ENCODE peak calls at places on chromosomes 1 and 21, in five cellular contexts. One of them, this sample, is unnamed.

GRCh38 chr21:42654179-42654912 is 925 bp downstream of the PDE9A start:
- DNase-seq in heart left ventricle: no peak
- DNase-seq in WTC11: no peak
- DNase-seq in IMR-90: no peak
- DNase-seq in neural progenitor cell: peak
- DNase-seq in this sample: peak

GRCh38 chr1:198798923-198799386 is 160.1 kb downstream of the PTPRC start:
- DNase-seq in WTC11: no peak
- DNase-seq in neural progenitor cell: no peak
- DNase-seq in heart left ventricle: no peak
- DNase-seq in IMR-90: no peak
- DNase-seq in this sample: no peak

GRCh38 chr1:39701092-39701460 is 9.8 kb upstream of the HPCAL4 start:
- DNase-seq in WTC11: peak
- DNase-seq in neural progenitor cell: no peak
- DNase-seq in IMR-90: peak
- DNase-seq in heart left ventricle: peak
- DNase-seq in this sample: no peak

GRCh38 chr21:44874240-44874496 is 678 bp upstream of the PTTG1IP start:
- DNase-seq in IMR-90: no peak
- DNase-seq in neural progenitor cell: no peak
- DNase-seq in heart left ventricle: no peak
- DNase-seq in WTC11: no peak
- DNase-seq in this sample: no peak

GRCh38 chr1:206497363-206497762 is 10.0 kb upstream of the RASSF5 start:
- DNase-seq in heart left ventricle: no peak
- DNase-seq in IMR-90: no peak
- DNase-seq in WTC11: no peak
- DNase-seq in neural progenitor cell: no peak
- DNase-seq in this sample: no peak

GRCh38 chr1:201731592-201731991 is 97.4 kb upstream of the IPO9 start:
- DNase-seq in heart left ventricle: peak
- DNase-seq in IMR-90: no peak
- DNase-seq in WTC11: no peak
- DNase-seq in neural progenitor cell: no peak
- DNase-seq in this sample: no peak

GRCh38 chr1:183472488-183473285 is at the start of gene SMG7:
- DNase-seq in WTC11: no peak
- DNase-seq in IMR-90: peak
- DNase-seq in neural progenitor cell: peak
- DNase-seq in heart left ventricle: peak
- DNase-seq in this sample: peak

GRCh38 chr1:116432655-116433282 is 59.7 kb downstream of the ATP1A1 start:
- DNase-seq in heart left ventricle: no peak
- DNase-seq in neural progenitor cell: no peak
- DNase-seq in WTC11: no peak
- DNase-seq in IMR-90: no peak
- DNase-seq in this sample: no peak

GRCh38 chr1:54886724-54887664 is at the start of gene DHCR24:
- DNase-seq in neural progenitor cell: peak
- DNase-seq in heart left ventricle: peak
- DNase-seq in WTC11: peak
- DNase-seq in IMR-90: peak
- DNase-seq in this sample: peak

GRCh38 chr1:214584805-214585766 is 17.9 kb upstream of the CENPF start:
- DNase-seq in heart left ventricle: no peak
- DNase-seq in WTC11: no peak
- DNase-seq in neural progenitor cell: peak
- DNase-seq in IMR-90: peak
- DNase-seq in this sample: no peak

GRCh38 chr21:43603641-43604504 is 55.4 kb downstream of the HSF2BP start:
- DNase-seq in IMR-90: peak
- DNase-seq in WTC11: no peak
- DNase-seq in heart left ventricle: no peak
- DNase-seq in neural progenitor cell: peak
- DNase-seq in this sample: no peak

GRCh38 chr1:6914646-6915178 is 129.5 kb downstream of the CAMTA1 start:
- DNase-seq in WTC11: no peak
- DNase-seq in heart left ventricle: no peak
- DNase-seq in neural progenitor cell: no peak
- DNase-seq in IMR-90: no peak
- DNase-seq in this sample: no peak

GRCh38 chr1:239913141-239913585 is 178.5 kb upstream of the FMN2 start:
- DNase-seq in WTC11: no peak
- DNase-seq in heart left ventricle: no peak
- DNase-seq in neural progenitor cell: no peak
- DNase-seq in IMR-90: no peak
- DNase-seq in this sample: no peak

DNA sequence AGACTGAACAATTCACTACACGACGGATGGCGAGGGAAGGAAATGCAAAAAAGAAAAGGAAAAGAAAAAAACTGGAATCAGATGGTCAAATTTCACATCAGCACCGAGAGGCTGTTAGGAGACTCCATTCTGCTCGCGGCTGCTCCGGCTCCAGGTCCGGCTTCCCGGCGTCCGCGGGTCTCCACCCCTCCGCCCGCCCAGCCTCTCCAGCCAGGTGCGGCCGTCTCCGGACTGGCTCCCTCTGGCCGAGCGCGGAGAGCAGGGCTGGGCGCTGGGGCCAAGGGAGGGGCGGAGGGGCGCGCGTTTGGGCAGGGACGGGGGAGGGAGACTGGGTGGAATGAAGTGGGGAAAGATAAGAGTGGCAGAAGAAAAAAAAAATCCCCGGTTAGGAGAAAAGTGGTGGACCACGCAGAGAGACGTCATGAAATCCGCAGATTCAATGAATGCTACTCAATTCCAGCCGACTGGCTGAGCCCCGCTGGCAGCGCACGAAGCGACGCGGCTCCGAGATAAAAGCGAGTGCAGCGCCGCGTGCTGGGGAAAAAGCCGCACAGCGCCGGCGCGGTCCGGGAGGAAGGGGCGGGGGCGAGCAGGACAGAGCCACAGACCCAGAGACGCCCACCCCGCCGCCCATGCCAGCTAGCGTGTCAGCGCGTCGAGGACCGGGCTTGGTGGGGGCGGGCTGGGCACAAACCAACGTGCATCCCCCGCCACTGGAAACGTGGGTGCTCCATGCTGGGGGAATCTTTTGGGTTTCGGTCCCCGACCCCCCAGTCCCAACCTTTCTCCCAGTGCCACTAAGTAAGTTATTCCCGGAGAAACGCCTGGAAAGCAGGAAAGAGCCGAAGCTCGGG is at the start of gene KCNJ6:
- DNase-seq in heart left ventricle: peak
- DNase-seq in neural progenitor cell: peak
- DNase-seq in WTC11: peak
- DNase-seq in IMR-90: peak
- DNase-seq in this sample: peak
- TF ChIP-seq CTCF in heart left ventricle: peak
- TF ChIP-seq CTCF in neural progenitor cell: peak
- TF ChIP-seq CTCF in WTC11: no peak
- TF ChIP-seq CTCF in IMR-90: peak
- TF ChIP-seq CTCF in this sample: peak

DNA sequence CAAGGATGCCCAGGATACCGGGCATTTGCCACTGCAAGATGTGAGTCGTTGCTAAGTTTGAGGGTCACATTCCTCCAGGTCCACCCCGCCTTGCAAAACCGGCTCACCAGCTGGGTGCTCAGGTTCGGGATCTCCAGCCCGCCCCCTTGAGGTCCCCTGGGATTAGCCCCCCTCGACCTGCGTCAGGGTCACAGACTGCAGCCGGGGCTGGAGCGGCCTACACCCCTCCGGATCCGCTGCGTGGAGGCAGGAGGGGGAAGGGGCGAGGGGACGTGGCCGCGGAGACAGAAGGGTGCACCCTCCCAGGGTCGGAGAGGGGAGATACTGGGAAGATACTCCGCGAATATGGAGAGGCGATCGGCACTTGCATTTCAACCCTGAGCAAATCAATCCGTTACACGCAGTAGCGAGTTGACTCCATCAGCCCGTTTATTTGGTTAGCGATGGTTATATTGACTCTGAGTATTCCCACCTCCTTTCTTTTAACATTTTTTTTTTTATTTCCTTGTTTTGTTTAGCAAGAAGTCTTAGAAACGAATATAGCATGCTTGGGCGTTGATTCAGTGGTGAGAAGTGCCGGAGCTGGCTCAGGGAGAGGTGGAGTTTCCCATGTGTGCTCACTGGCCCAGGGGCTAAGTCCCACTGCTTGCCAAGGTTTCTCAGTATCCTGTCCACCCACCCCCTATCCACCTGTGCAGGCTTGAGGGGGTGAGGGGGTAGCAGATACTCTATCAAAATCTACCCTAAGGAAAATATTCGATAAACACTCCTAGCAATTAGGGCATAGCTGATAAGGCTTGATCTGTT is 983 bp downstream of the IFNAR2 start:
- DNase-seq in heart left ventricle: peak
- DNase-seq in IMR-90: peak
- DNase-seq in neural progenitor cell: peak
- DNase-seq in WTC11: peak
- DNase-seq in this sample: peak
- TF ChIP-seq CTCF in heart left ventricle: no peak
- TF ChIP-seq CTCF in IMR-90: peak
- TF ChIP-seq CTCF in neural progenitor cell: peak
- TF ChIP-seq CTCF in WTC11: no peak
- TF ChIP-seq CTCF in this sample: no peak

DNA sequence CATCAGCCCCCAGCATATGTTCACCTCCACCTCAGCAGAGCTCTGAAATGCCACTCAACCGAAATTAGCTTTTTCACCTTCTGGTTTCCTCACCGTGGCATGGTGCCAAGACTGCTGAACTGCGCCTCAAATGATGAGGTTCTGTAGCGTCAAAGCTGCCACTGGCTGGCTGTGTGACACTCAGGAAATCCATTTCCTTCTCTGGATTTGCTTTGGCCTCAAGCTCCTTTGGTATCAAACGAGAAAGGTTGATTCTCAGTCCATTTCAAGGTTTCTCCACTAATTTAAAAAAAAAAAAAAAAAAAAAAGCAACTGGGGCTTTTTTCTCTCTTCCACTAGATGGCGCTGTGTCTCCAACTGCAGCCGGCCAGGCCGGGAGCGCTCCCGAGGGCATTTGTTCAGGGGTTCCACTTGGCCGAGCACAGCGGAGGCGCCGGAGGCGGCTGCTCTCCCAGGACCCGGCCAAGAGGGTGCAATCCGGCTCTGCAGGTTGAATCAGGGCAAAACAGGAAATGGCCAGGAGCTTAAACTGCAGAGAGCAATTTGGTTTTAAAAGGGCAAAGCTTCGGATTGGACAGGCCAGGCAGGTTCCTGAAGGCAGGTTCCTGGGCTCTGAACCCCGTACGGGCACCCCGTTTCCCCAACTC is 26.5 kb upstream of the PLA2G2C start:
- DNase-seq in IMR-90: peak
- DNase-seq in neural progenitor cell: peak
- DNase-seq in WTC11: peak
- DNase-seq in heart left ventricle: peak
- DNase-seq in this sample: peak
- TF ChIP-seq CTCF in IMR-90: peak
- TF ChIP-seq CTCF in neural progenitor cell: peak
- TF ChIP-seq CTCF in WTC11: peak
- TF ChIP-seq CTCF in heart left ventricle: peak
- TF ChIP-seq CTCF in this sample: peak

DNA sequence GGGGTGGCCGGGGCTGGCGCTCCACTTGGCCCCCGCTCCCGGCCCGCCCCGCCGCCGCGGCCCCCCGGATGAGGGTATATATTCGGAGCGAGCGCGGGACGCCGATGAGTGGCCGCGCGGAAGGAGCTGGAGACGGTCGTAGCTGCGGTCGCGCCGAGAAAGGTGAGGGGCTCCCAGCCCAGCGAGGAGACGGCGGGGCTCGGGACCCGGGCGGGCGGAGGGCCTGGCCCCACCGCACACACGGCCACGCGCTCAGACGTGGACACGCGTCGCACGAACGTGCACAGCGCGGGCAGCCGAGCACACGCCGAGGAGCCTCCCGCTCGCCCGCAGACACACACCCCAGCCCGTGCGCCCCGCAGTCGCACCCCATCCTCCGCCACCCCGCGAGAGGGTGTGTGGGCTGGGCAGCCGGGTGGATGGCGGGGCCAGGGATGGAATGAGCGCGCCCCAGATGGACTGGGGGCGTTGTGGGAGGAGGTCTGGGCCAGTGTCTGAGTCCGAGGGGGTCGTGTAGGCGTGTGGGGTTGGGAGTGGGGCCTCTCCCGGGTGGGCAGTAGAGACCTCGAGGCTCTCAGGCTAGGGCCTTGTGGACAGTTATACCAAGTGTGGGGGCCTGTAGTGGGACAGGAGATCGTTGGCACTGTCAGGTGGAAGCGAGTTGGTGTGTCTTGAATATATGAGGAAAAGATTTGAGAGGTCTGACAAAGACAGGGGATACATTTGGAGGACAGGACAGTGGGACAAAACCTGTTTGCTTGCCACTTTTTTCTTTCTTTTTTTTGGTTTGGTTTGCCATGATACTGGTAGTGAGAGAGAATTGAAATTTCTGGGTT is at the start of gene UAP1:
- DNase-seq in WTC11: no peak
- DNase-seq in neural progenitor cell: no peak
- DNase-seq in IMR-90: no peak
- DNase-seq in heart left ventricle: peak
- DNase-seq in this sample: no peak
- TF ChIP-seq CTCF in WTC11: no peak
- TF ChIP-seq CTCF in neural progenitor cell: no peak
- TF ChIP-seq CTCF in IMR-90: no peak
- TF ChIP-seq CTCF in heart left ventricle: no peak
- TF ChIP-seq CTCF in this sample: no peak

GRCh38 chr1:86616433-86616832 is 69.6 kb downstream of the CLCA4 start:
- DNase-seq in neural progenitor cell: no peak
- DNase-seq in IMR-90: no peak
- DNase-seq in heart left ventricle: no peak
- DNase-seq in WTC11: no peak
- DNase-seq in this sample: no peak

GRCh38 chr1:86619313-86619712 is 72.4 kb downstream of the CLCA4 start:
- DNase-seq in WTC11: no peak
- DNase-seq in heart left ventricle: no peak
- DNase-seq in IMR-90: no peak
- DNase-seq in neural progenitor cell: no peak
- DNase-seq in this sample: no peak

GRCh38 chr1:86616871-86617270 is 70.0 kb downstream of the CLCA4 start:
- DNase-seq in WTC11: no peak
- DNase-seq in heart left ventricle: no peak
- DNase-seq in IMR-90: no peak
- DNase-seq in neural progenitor cell: no peak
- DNase-seq in this sample: no peak

GRCh38 chr1:86618358-86618757 is 71.5 kb downstream of the CLCA4 start:
- DNase-seq in neural progenitor cell: peak
- DNase-seq in IMR-90: no peak
- DNase-seq in heart left ventricle: no peak
- DNase-seq in WTC11: no peak
- DNase-seq in this sample: no peak

GRCh38 chr1:86621286-86621685 is 74.4 kb downstream of the CLCA4 start:
- DNase-seq in WTC11: no peak
- DNase-seq in IMR-90: no peak
- DNase-seq in heart left ventricle: no peak
- DNase-seq in neural progenitor cell: no peak
- DNase-seq in this sample: no peak
- TF ChIP-seq CTCF in WTC11: no peak
- TF ChIP-seq CTCF in IMR-90: no peak
- TF ChIP-seq CTCF in heart left ventricle: no peak
- TF ChIP-seq CTCF in neural progenitor cell: no peak
- TF ChIP-seq CTCF in this sample: no peak

GRCh38 chr1:229420224-229420623 is 13.7 kb downstream of the ACTA1 start:
- DNase-seq in neural progenitor cell: no peak
- DNase-seq in WTC11: no peak
- DNase-seq in heart left ventricle: no peak
- DNase-seq in IMR-90: no peak
- DNase-seq in this sample: no peak

GRCh38 chr1:229425564-229426159 is 8.2 kb downstream of the ACTA1 start:
- DNase-seq in neural progenitor cell: no peak
- DNase-seq in heart left ventricle: no peak
- DNase-seq in IMR-90: no peak
- DNase-seq in WTC11: no peak
- DNase-seq in this sample: no peak

GRCh38 chr1:229420765-229421164 is 13.1 kb downstream of the ACTA1 start:
- DNase-seq in WTC11: no peak
- DNase-seq in IMR-90: no peak
- DNase-seq in heart left ventricle: no peak
- DNase-seq in neural progenitor cell: no peak
- DNase-seq in this sample: no peak
- TF ChIP-seq CTCF in WTC11: no peak
- TF ChIP-seq CTCF in IMR-90: no peak
- TF ChIP-seq CTCF in heart left ventricle: no peak
- TF ChIP-seq CTCF in neural progenitor cell: no peak
- TF ChIP-seq CTCF in this sample: no peak